ENCODE peak calls at places on chromosome 16, in four cellular contexts. Y is fibroblast of pulmonary artery, R is astrocyte of the spinal cord, E is mesothelial cell of epicardium. O is an unnamed sample.

GRCh38 chr16:53131363-53132071 is 76.7 kb downstream of the CHD9 start:
- DNase-seq in Y (peak), R (peak), E (peak), O (peak)

GRCh38 chr16:75555213-75555706 is 792 bp downstream of the TMEM231 start:
- DNase-seq in Y (peak), R (peak), E (peak), O (peak)

GRCh38 chr16:68646948-68647659 is 2.0 kb downstream of the CDH3 start:
- DNase-seq in Y (no peak), R (no peak), E (no peak), O (peak)

GRCh38 chr16:66549284-66550131 is at the start of gene TK2:
- DNase-seq in Y (peak), R (peak), E (peak), O (no peak)

GRCh38 chr16:84475643-84476240 is 28.7 kb downstream of the MEAK7 start:
- DNase-seq in Y (no peak), R (no peak), E (no peak), O (no peak)

GRCh38 chr16:88790312-88791150 is 5.5 kb upstream of the PIEZO1 start:
- DNase-seq in Y (no peak), R (no peak), E (no peak), O (no peak)

GRCh38 chr16:30794634-30795033 is 7.6 kb upstream of the ZNF629 start:
- DNase-seq in Y (no peak), R (no peak), E (no peak), O (no peak)

GRCh38 chr16:53207810-53208752 is 153.3 kb downstream of the CHD9 start:
- DNase-seq in Y (peak), R (peak), E (no peak), O (peak)

GRCh38 chr16:84357191-84357651 is 11.1 kb upstream of the ATP2C2 start:
- DNase-seq in Y (no peak), R (peak), E (no peak), O (peak)

GRCh38 chr16:4290236-4290830 is 17.5 kb upstream of the TFAP4 start:
- DNase-seq in Y (peak), R (peak), E (no peak), O (peak)

GRCh38 chr16:79869304-79870015 is 268.9 kb upstream of the MAF start:
- DNase-seq in Y (no peak), R (no peak), E (no peak), O (no peak)

GRCh38 chr16:88578446-88579313 is 8.5 kb downstream of the ZC3H18 start:
- DNase-seq in Y (no peak), R (no peak), E (no peak), O (no peak)

GRCh38 chr16:53973021-53973420 is 269.1 kb downstream of the FTO start:
- DNase-seq in Y (no peak), R (no peak), E (no peak), O (no peak)

GRCh38 chr16:81496742-81497141 is 52.1 kb downstream of the CMIP start:
- DNase-seq in Y (no peak), R (no peak), E (no peak), O (no peak)

GRCh38 chr16:81495321-81496234 is 51.0 kb downstream of the CMIP start:
- DNase-seq in Y (no peak), R (no peak), E (no peak), O (no peak)

GRCh38 chr16:81498351-81498750 is 53.7 kb downstream of the CMIP start:
- DNase-seq in Y (no peak), R (no peak), E (no peak), O (no peak)

GRCh38 chr16:81499576-81500380 is 55.2 kb downstream of the CMIP start:
- DNase-seq in Y (no peak), R (no peak), E (no peak), O (peak)

DNA sequence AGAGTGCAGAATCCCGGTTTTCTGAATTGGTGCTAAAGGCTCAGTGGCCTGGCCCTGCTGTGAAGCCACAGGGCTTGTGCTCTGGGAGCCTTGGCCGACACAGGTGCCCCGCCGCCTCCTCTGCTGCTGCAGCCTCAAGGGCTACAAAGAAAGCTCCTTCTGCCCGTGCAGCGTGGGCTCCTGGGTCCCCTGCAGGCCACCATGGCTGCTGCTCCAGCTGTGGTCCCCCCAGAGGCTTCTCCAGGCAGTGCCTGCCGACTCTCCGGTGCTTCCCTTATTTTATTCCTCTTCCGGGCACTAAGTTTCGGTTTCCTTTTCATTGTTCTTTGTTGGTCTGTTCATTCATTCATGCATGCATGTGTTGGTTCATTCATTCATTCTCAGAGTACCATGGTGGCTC is 53.1 kb downstream of the CMIP start:
- DNase-seq in Y (no peak), R (no peak), E (no peak), O (no peak)
- TF ChIP-seq CTCF in Y (no peak), R (no peak), E (no peak), O (no peak)

DNA sequence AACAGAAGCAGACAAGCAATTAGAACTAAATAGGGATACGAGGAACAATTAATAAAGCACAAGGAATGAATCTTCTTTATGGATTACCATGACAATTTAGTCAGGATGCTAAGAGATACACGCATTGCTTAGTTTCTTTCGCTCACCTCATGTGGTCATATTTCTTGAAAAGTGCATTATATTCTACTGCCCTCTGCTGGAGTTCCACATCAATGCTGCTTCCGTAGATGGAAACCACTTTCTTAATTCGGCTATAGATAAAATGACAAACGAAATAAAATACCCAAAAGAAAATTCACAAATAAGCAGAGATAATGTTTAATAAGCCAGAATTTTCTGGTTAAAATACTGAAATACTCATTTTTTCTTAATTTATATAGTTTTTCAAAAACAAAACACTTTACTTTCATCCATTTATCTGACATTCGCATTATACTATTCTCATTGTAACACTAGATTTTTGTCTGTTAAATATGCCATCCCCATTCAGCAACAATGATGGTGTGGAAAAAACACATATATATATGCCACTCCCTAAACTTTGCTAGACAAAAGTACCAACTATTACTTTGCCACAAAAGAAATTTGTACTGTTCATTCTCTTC is 22.0 kb upstream of the PHLPP2 start:
- DNase-seq in Y (peak), R (peak), E (no peak), O (peak)
- TF ChIP-seq CTCF in Y (peak), R (peak), E (peak), O (peak)

DNA sequence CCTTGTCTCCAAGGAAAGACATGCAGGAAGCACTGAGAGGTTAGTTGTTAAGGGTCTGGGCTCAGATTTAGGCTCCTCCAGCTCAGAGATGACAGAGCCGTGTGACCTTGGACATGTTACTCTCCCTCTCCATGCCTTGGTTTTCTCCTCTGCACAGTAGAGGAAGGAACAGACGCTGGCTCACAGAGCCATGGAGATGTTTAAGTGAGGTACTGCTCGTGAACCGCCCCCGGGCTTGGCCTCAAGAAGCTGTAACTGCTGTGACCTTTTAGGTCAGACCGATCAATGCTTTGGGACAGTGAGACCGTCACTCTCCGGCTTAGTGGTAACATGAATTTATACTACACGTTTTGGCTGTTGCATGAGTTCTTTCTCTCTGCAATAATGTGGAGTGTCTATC is 197.4 kb downstream of the C16orf95 start:
- DNase-seq in Y (no peak), R (no peak), E (no peak), O (no peak)
- TF ChIP-seq CTCF in Y (no peak), R (no peak), E (no peak), O (no peak)

GRCh38 chr16:11384184-11384955 is 39.1 kb downstream of the RMI2 start:
- DNase-seq in Y (no peak), R (no peak), E (no peak), O (no peak)

GRCh38 chr16:11383481-11384183 is 38.4 kb downstream of the RMI2 start:
- DNase-seq in Y (no peak), R (no peak), E (no peak), O (no peak)

GRCh38 chr16:11377156-11377555 is 31.9 kb downstream of the RMI2 start:
- DNase-seq in Y (no peak), R (no peak), E (no peak), O (no peak)

GRCh38 chr16:11379420-11379819 is 34.2 kb downstream of the RMI2 start:
- DNase-seq in Y (no peak), R (peak), E (no peak), O (peak)

GRCh38 chr16:11380836-11381235 is 35.6 kb downstream of the RMI2 start:
- DNase-seq in Y (no peak), R (no peak), E (no peak), O (no peak)
- TF ChIP-seq CTCF in Y (no peak), R (no peak), E (no peak), O (no peak)

GRCh38 chr16:12186774-12187335 is 210.3 kb downstream of the SNX29 start:
- DNase-seq in Y (no peak), R (peak), E (no peak), O (peak)

GRCh38 chr16:12185563-12185962 is 209.0 kb downstream of the SNX29 start:
- DNase-seq in Y (no peak), R (no peak), E (no peak), O (no peak)

GRCh38 chr16:12188674-12189249 is 212.2 kb downstream of the SNX29 start:
- DNase-seq in Y (no peak), R (no peak), E (no peak), O (no peak)

GRCh38 chr16:12191102-12191501 is 214.6 kb downstream of the SNX29 start:
- DNase-seq in Y (no peak), R (no peak), E (no peak), O (no peak)

GRCh38 chr16:12187939-12188673 is 211.6 kb downstream of the SNX29 start:
- DNase-seq in Y (no peak), R (no peak), E (no peak), O (no peak)
- TF ChIP-seq CTCF in Y (no peak), R (no peak), E (no peak), O (no peak)

DNA sequence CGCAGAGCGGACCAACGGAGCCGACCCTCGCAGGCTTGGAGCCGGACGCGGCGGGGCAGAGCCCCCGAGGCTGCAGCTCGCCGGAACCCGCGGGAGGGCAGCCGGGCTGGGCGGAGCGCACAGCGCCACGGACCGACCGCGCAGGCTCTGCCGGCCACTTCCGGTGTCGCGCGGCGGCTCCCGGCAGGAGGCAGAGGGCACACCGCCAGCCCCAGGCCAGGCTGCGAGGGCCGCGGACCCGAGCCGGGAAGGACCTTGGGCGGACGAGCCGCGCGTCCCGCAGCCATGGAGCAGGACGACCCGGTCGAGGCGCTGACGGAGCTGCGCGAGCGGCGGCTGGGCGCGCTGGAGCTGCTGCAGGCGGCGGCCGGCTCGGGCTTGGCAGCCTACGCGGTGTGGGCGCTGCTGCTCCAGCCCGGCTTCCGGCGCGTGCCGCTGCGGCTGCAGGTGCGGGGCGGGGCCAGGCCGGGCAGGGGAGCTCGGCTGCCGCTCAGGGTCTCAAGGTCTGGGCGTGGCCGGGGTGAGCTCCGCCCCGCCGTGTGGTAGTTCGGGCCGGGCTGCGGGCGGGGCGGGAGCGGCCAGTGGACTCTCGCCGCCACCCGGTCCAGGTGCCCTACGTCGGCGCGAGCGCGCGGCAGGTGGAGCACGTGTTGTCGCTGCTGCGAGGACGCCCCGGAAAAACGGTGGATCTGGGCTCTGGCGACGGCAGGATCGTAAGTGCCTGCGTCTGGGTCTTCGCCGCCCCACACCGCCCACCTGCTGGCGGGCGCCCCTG is at the start of gene ANTKMT:
- DNase-seq in Y (peak), R (peak), E (peak), O (peak)
- TF ChIP-seq CTCF in Y (no peak), R (no peak), E (no peak), O (no peak)